ENCODE peak calls at places on chromosomes 2 and 18, in four cellular contexts. U, Z, D and E are unnamed samples.
A peak's percentile ranks its signal among the peaks of the same experiment; 100 is the strongest.

GRCh38 chr2:95043300-95043786 is 17.8 kb downstream of the MAL start:
- DNase-seq in Z (no peak), U (peak; percentile 78), D (peak; percentile 92), E (peak; percentile 59)

GRCh38 chr18:14978962-14979535 is 231.1 kb downstream of the ANKRD30B start:
- DNase-seq in Z (no peak), U (no peak), D (peak; percentile 25), E (no peak)

GRCh38 chr2:16628316-16628715 is 37.3 kb downstream of the CYRIA start:
- DNase-seq in U (peak; percentile 30), D (no peak), Z (no peak), E (no peak)

GRCh38 chr18:9763876-9764605 is 55.9 kb downstream of the RAB31 start:
- DNase-seq in U (peak; percentile 55), Z (no peak), D (no peak), E (no peak)

GRCh38 chr18:49723648-49724180 is 89.6 kb downstream of the ACAA2 start:
- DNase-seq in Z (no peak), U (peak; percentile 87), D (no peak), E (no peak)

GRCh38 chr18:48023334-48024008 is 93.0 kb upstream of the SMAD2 start:
- DNase-seq in Z (no peak), U (peak; percentile 84), D (peak; percentile 90), E (no peak)

GRCh38 chr2:146544701-146545100 is 1300.1 kb upstream of the ACVR2A start:
- DNase-seq in Z (no peak), U (peak; percentile 64), D (no peak), E (no peak)

GRCh38 chr2:214550774-214551173 is 139.9 kb downstream of the VWC2L start:
- DNase-seq in U (no peak), Z (no peak), D (no peak), E (no peak)

GRCh38 chr2:26696352-26696816 is 3.9 kb downstream of the KCNK3 start:
- DNase-seq in Z (peak; percentile 47), D (peak; percentile 96), U (peak; percentile 99), E (no peak)

GRCh38 chr2:43467889-43468288 is 127.9 kb downstream of the THADA start:
- DNase-seq in D (no peak), U (peak; percentile 75), Z (no peak), E (no peak)

GRCh38 chr2:159290289-159290907 is 3.9 kb upstream of the WDSUB1 start:
- DNase-seq in Z (no peak), U (peak; percentile 66), D (peak; percentile 43), E (no peak)

GRCh38 chr2:120886967-120887672 is 151.5 kb downstream of the GLI2 start:
- DNase-seq in Z (no peak), U (peak; percentile 58), D (no peak), E (peak; percentile 66)

GRCh38 chr2:3648652-3649177 is 9.3 kb upstream of the ALLC start:
- DNase-seq in D (no peak), U (no peak), Z (no peak), E (no peak)

GRCh38 chr2:214713080-214713830 is 96.2 kb downstream of the BARD1 start:
- DNase-seq in Z (no peak), D (no peak), U (peak; percentile 2), E (no peak)

GRCh38 chr2:158179660-158180059 is 78.0 kb downstream of the UPP2 start:
- DNase-seq in D (no peak), Z (no peak), U (no peak), E (no peak)

GRCh38 chr2:58045580-58046334 is 849 bp upstream of the VRK2 start:
- DNase-seq in Z (no peak), U (no peak), D (no peak), E (no peak)

GRCh38 chr2:150100311-150100710 is 387.2 kb downstream of the RND3 start:
- DNase-seq in D (no peak), Z (no peak), U (no peak), E (no peak)

GRCh38 chr2:150095361-150095760 is 392.1 kb downstream of the RND3 start:
- DNase-seq in D (no peak), U (no peak), Z (no peak), E (no peak)

GRCh38 chr2:150099805-150100204 is 387.7 kb downstream of the RND3 start:
- DNase-seq in D (no peak), U (no peak), Z (no peak), E (no peak)

GRCh38 chr2:150097402-150097801 is 390.1 kb downstream of the RND3 start:
- DNase-seq in D (no peak), U (no peak), Z (no peak), E (no peak)

GRCh38 chr2:150097891-150098595 is 389.4 kb downstream of the RND3 start:
- DNase-seq in D (no peak), U (peak; percentile 75), Z (no peak), E (no peak)
- TF ChIP-seq CTCF in D (peak; percentile 25), U (peak; percentile 42), Z (peak; percentile 13), E (peak; percentile 58)

GRCh38 chr18:6284761-6285160 is 129.9 kb downstream of the L3MBTL4 start:
- DNase-seq in D (no peak), Z (no peak), U (no peak), E (no peak)
- TF ChIP-seq CTCF in D (no peak), Z (no peak), U (no peak), E (no peak)

GRCh38 chr2:84904151-84904550 is 1.3 kb upstream of the TMSB10 start:
- DNase-seq in U (no peak), Z (no peak), D (no peak), E (no peak)

GRCh38 chr2:84906108-84906899 is 848 bp downstream of the TMSB10 start:
- DNase-seq in Z (no peak), U (no peak), D (peak; percentile 41), E (no peak)

GRCh38 chr2:84906900-84907714 is 1.7 kb downstream of the TMSB10 start:
- DNase-seq in D (peak; percentile 61), Z (no peak), U (peak; percentile 91), E (no peak)

GRCh38 chr2:84904717-84905174 is 710 bp upstream of the TMSB10 start:
- DNase-seq in D (peak; percentile 75), Z (no peak), U (peak; percentile 71), E (no peak)

GRCh38 chr2:84905181-84906107 is at the start of gene TMSB10:
- DNase-seq in Z (no peak), D (peak; percentile 85), U (peak; percentile 81), E (peak; percentile 97)
- TF ChIP-seq CTCF in Z (no peak), D (no peak), U (no peak), E (peak; percentile 39)

GRCh38 chr2:236503583-236503982 is 66.0 kb upstream of the ACKR3 start:
- DNase-seq in Z (no peak), U (no peak), D (no peak), E (no peak)

GRCh38 chr2:236501026-236501425 is 68.6 kb upstream of the ACKR3 start:
- DNase-seq in D (no peak), U (no peak), Z (no peak), E (no peak)

GRCh38 chr2:236505071-236505470 is 64.6 kb upstream of the ACKR3 start:
- DNase-seq in D (no peak), Z (no peak), U (no peak), E (no peak)

GRCh38 chr2:236501531-236501930 is 68.1 kb upstream of the ACKR3 start:
- DNase-seq in Z (no peak), U (no peak), D (no peak), E (no peak)

GRCh38 chr2:236503100-236503499 is 66.5 kb upstream of the ACKR3 start:
- DNase-seq in U (no peak), D (no peak), Z (no peak), E (no peak)
- TF ChIP-seq CTCF in U (peak; percentile 15), D (no peak), Z (peak; percentile 60), E (peak; percentile 51)

GRCh38 chr2:96800762-96801463 is 15.2 kb upstream of the CNNM3 start:
- DNase-seq in Z (peak; percentile 56), U (peak; percentile 52), D (peak; percentile 84), E (no peak)
- TF ChIP-seq CTCF in Z (peak; percentile 95), U (peak; percentile 80), D (peak; percentile 86), E (peak; percentile 88)

GRCh38 chr2:218655751-218656150 is 3.7 kb downstream of the ZNF142 start:
- DNase-seq in U (no peak), Z (no peak), D (no peak), E (no peak)

GRCh38 chr2:218662377-218662776 is 2.9 kb downstream of the BCS1L start:
- DNase-seq in D (no peak), Z (no peak), U (no peak), E (no peak)

GRCh38 chr2:218659988-218660358 is 490 bp downstream of the BCS1L start:
- DNase-seq in Z (no peak), D (no peak), U (no peak), E (no peak)

GRCh38 chr2:218659258-218659987 is at the start of the genes BCS1L and ZNF142:
- DNase-seq in Z (peak; percentile 62), D (peak; percentile 89), U (peak; percentile 84), E (peak; percentile 92)

GRCh38 chr2:218658671-218659257 is 659 bp downstream of the ZNF142 start:
- DNase-seq in Z (no peak), D (peak; percentile 20), U (peak; percentile 36), E (no peak)
- TF ChIP-seq CTCF in Z (peak; percentile 67), D (peak; percentile 21), U (peak; percentile 47), E (peak; percentile 79)

GRCh38 chr2:162518894-162519293 is 175.0 kb downstream of the GCA start:
- DNase-seq in U (no peak), D (no peak), Z (no peak), E (no peak)

GRCh38 chr2:162524849-162525248 is 180.9 kb downstream of the GCA start:
- DNase-seq in U (no peak), D (no peak), Z (no peak), E (no peak)

GRCh38 chr2:162521871-162522655 is 178.1 kb downstream of the GCA start:
- DNase-seq in D (no peak), U (no peak), Z (no peak), E (no peak)

GRCh38 chr2:162520959-162521358 is 177.0 kb downstream of the GCA start:
- DNase-seq in Z (no peak), U (no peak), D (no peak), E (no peak)

DNA sequence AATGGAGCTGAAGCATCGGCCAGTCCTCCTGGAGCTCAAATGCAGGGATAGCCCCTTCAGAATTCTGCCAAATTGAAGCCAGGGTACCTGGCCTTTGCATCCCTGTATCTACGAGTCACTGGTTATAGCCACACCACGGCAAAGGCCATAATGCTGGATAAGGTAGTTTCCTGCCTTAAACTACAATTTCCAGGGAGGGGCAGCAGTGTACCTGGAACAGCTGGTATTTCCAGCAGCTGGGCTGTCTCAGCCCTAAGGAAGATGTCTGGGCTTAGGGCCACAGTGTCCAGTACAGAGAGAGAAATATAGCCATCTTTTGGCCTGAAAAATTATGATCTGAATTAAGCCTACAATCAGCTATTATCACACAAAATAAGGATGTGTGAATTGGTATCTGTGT is 180.3 kb downstream of the GCA start:
- DNase-seq in D (peak; percentile 22), U (peak; percentile 2), Z (no peak), E (no peak)
- TF ChIP-seq CTCF in D (no peak), U (no peak), Z (peak; percentile 53), E (no peak)